ENCODE peak calls at places on chromosome 7, in nine cellular contexts. Y is chondrocyte; M is head of caudate nucleus; E is GDM1; F is HT-29; T is NCI-H1105 treated with DMSO at 0.1 percent for 48 hours; Z is effector CD8-positive, alpha-beta T cell; S is RPMI7951; C is frontal cortex. N is an unnamed sample.

GRCh38 chr7:155858521-155859061 is 46.3 kb upstream of the SHH start:
- DNase-seq in M (no peak), F (peak; percentile 45), S (peak; percentile 93), Z (no peak), C (no peak), T (no peak), E (no peak), Y (no peak), N (no peak)

GRCh38 chr7:124072603-124073324 is 39.9 kb upstream of the TMEM229A start:
- DNase-seq in C (no peak), Y (no peak), M (no peak), S (peak; percentile 65), T (no peak), E (no peak), F (peak; percentile 47), Z (no peak), N (no peak)

GRCh38 chr7:105589221-105590077 is 8.2 kb upstream of the EFCAB10 start:
- DNase-seq in C (peak; percentile 71), E (peak; percentile 33), F (peak; percentile 87), T (peak; percentile 83), Z (no peak), Y (no peak), S (peak; percentile 77), M (peak; percentile 70), N (peak; percentile 94)

GRCh38 chr7:142811154-142811737 is 40.5 kb downstream of the PRSS2 start:
- DNase-seq in Y (no peak), Z (no peak), T (peak; percentile 77), S (peak; percentile 59), F (peak; percentile 77), E (peak; percentile 55), C (peak; percentile 34), M (no peak), N (peak; percentile 93)

GRCh38 chr7:50653997-50654425 is 88.8 kb upstream of the DDC start:
- DNase-seq in M (no peak), S (no peak), C (no peak), E (no peak), T (no peak), F (no peak), Z (no peak), Y (no peak), N (no peak)

GRCh38 chr7:1674161-1675035 is 4.3 kb downstream of the ELFN1 start:
- DNase-seq in Y (peak; percentile 70), Z (no peak), C (no peak), F (no peak), S (no peak), E (no peak), T (no peak), M (no peak), N (no peak)

GRCh38 chr7:39745320-39745719 is 121.9 kb downstream of the RALA start:
- DNase-seq in Z (no peak), M (no peak), E (no peak), S (peak; percentile 67), F (no peak), T (peak; percentile 5), Y (no peak), C (no peak), N (no peak)

GRCh38 chr7:84970683-84971082 is 216.2 kb downstream of the SEMA3D start:
- DNase-seq in T (no peak), Y (no peak), S (no peak), M (no peak), E (no peak), Z (no peak), C (no peak), F (no peak), N (no peak)

GRCh38 chr7:152743600-152743999 is 16.0 kb upstream of the ACTR3B start:
- DNase-seq in S (no peak), M (no peak), C (no peak), F (no peak), Z (no peak), E (no peak), T (no peak), Y (no peak), N (no peak)